ENCODE peak calls at places on chromosomes 11 and 22, in eight cellular contexts. One of them, this sample, is unnamed.

GRCh38 chr11:134333312-134333711 is 1.5 kb downstream of the GLB1L2 start:
- DNase-seq in MV-4-11: no peak
- DNase-seq in stomach: no peak
- DNase-seq in NCI-H1417: no peak
- DNase-seq in NCI-H1105: no peak
- DNase-seq in GM23248: peak; percentile 40
- DNase-seq in amygdala: no peak
- DNase-seq in spleen: no peak
- DNase-seq in this sample: no peak

GRCh38 chr11:66614073-66614472 is 2.4 kb upstream of the RBM14 start:
- DNase-seq in MV-4-11: no peak
- DNase-seq in stomach: no peak
- DNase-seq in NCI-H1417: no peak
- DNase-seq in NCI-H1105: no peak
- DNase-seq in GM23248: no peak
- DNase-seq in amygdala: no peak
- DNase-seq in spleen: no peak
- DNase-seq in this sample: no peak

GRCh38 chr11:84747871-84748270 is 879.3 kb downstream of the DLG2 start:
- DNase-seq in MV-4-11: no peak
- DNase-seq in stomach: no peak
- DNase-seq in NCI-H1417: no peak
- DNase-seq in NCI-H1105: no peak
- DNase-seq in GM23248: no peak
- DNase-seq in amygdala: no peak
- DNase-seq in spleen: no peak
- DNase-seq in this sample: no peak

GRCh38 chr11:119424775-119425174 is 1.8 kb upstream of the THY1 start:
- DNase-seq in MV-4-11: no peak
- DNase-seq in stomach: no peak
- DNase-seq in NCI-H1417: no peak
- DNase-seq in NCI-H1105: no peak
- DNase-seq in GM23248: no peak
- DNase-seq in amygdala: no peak
- DNase-seq in spleen: no peak
- DNase-seq in this sample: no peak

GRCh38 chr22:42939941-42940653 is 74.9 kb downstream of the PACSIN2 start:
- DNase-seq in MV-4-11: no peak
- DNase-seq in stomach: peak; percentile 69
- DNase-seq in NCI-H1417: peak; percentile 40
- DNase-seq in NCI-H1105: no peak
- DNase-seq in GM23248: peak; percentile 89
- DNase-seq in amygdala: no peak
- DNase-seq in spleen: no peak
- DNase-seq in this sample: no peak

GRCh38 chr11:112589132-112589531 is 328.5 kb upstream of the PLET1 start:
- DNase-seq in MV-4-11: no peak
- DNase-seq in stomach: no peak
- DNase-seq in NCI-H1417: no peak
- DNase-seq in NCI-H1105: no peak
- DNase-seq in GM23248: no peak
- DNase-seq in amygdala: no peak
- DNase-seq in spleen: no peak
- DNase-seq in this sample: no peak

GRCh38 chr22:36724836-36725235 is 21.3 kb upstream of the CACNG2 start:
- DNase-seq in MV-4-11: no peak
- DNase-seq in stomach: no peak
- DNase-seq in NCI-H1417: no peak
- DNase-seq in NCI-H1105: no peak
- DNase-seq in GM23248: no peak
- DNase-seq in amygdala: no peak
- DNase-seq in spleen: no peak
- DNase-seq in this sample: no peak

GRCh38 chr11:94151903-94152677 is 23.4 kb downstream of the PANX1 start:
- DNase-seq in MV-4-11: peak; percentile 55
- DNase-seq in stomach: peak; percentile 37
- DNase-seq in NCI-H1417: no peak
- DNase-seq in NCI-H1105: no peak
- DNase-seq in GM23248: peak; percentile 94
- DNase-seq in amygdala: no peak
- DNase-seq in spleen: no peak
- DNase-seq in this sample: no peak

GRCh38 chr22:29914165-29914564 is 31.2 kb downstream of the MTMR3 start:
- DNase-seq in MV-4-11: no peak
- DNase-seq in stomach: no peak
- DNase-seq in NCI-H1417: no peak
- DNase-seq in NCI-H1105: no peak
- DNase-seq in GM23248: peak; percentile 90
- DNase-seq in amygdala: no peak
- DNase-seq in spleen: no peak
- DNase-seq in this sample: no peak

GRCh38 chr22:46636221-46637002 is 16.2 kb downstream of the GRAMD4 start:
- DNase-seq in MV-4-11: no peak
- DNase-seq in stomach: no peak
- DNase-seq in NCI-H1417: no peak
- DNase-seq in NCI-H1105: no peak
- DNase-seq in GM23248: peak; percentile 14
- DNase-seq in amygdala: no peak
- DNase-seq in spleen: no peak
- DNase-seq in this sample: peak; percentile 53

GRCh38 chr11:45933131-45933821 is 10.8 kb downstream of the LARGE2 start:
- DNase-seq in MV-4-11: peak; percentile 95
- DNase-seq in stomach: peak; percentile 79
- DNase-seq in NCI-H1417: no peak
- DNase-seq in NCI-H1105: no peak
- DNase-seq in GM23248: peak; percentile 31
- DNase-seq in amygdala: no peak
- DNase-seq in spleen: peak; percentile 86
- DNase-seq in this sample: no peak

GRCh38 chr11:742156-742546 is 5.1 kb upstream of the TALDO1 start:
- DNase-seq in MV-4-11: no peak
- DNase-seq in stomach: no peak
- DNase-seq in NCI-H1417: no peak
- DNase-seq in NCI-H1105: no peak
- DNase-seq in GM23248: no peak
- DNase-seq in amygdala: no peak
- DNase-seq in spleen: no peak
- DNase-seq in this sample: no peak

GRCh38 chr11:100712618-100713017 is 25.5 kb downstream of the ARHGAP42 start:
- DNase-seq in MV-4-11: no peak
- DNase-seq in stomach: no peak
- DNase-seq in NCI-H1417: no peak
- DNase-seq in NCI-H1105: no peak
- DNase-seq in GM23248: no peak
- DNase-seq in amygdala: no peak
- DNase-seq in spleen: no peak
- DNase-seq in this sample: no peak

GRCh38 chr11:131692151-131692550 is 321.7 kb downstream of the NTM start:
- DNase-seq in MV-4-11: no peak
- DNase-seq in stomach: no peak
- DNase-seq in NCI-H1417: no peak
- DNase-seq in NCI-H1105: no peak
- DNase-seq in GM23248: peak; percentile 47
- DNase-seq in amygdala: no peak
- DNase-seq in spleen: no peak
- DNase-seq in this sample: no peak

GRCh38 chr11:14371249-14371648 is 12.3 kb upstream of the RRAS2 start:
- DNase-seq in MV-4-11: no peak
- DNase-seq in stomach: no peak
- DNase-seq in NCI-H1417: no peak
- DNase-seq in NCI-H1105: no peak
- DNase-seq in GM23248: no peak
- DNase-seq in amygdala: no peak
- DNase-seq in spleen: no peak
- DNase-seq in this sample: no peak

GRCh38 chr11:46668480-46669085 is 31.8 kb downstream of the ARHGAP1 start:
- DNase-seq in MV-4-11: no peak
- DNase-seq in stomach: no peak
- DNase-seq in NCI-H1417: no peak
- DNase-seq in NCI-H1105: no peak
- DNase-seq in GM23248: no peak
- DNase-seq in amygdala: no peak
- DNase-seq in spleen: no peak
- DNase-seq in this sample: no peak

GRCh38 chr22:43183496-43184263 is 3.3 kb downstream of the TTLL12 start:
- DNase-seq in MV-4-11: peak; percentile 81
- DNase-seq in stomach: no peak
- DNase-seq in NCI-H1417: no peak
- DNase-seq in NCI-H1105: no peak
- DNase-seq in GM23248: peak; percentile 44
- DNase-seq in amygdala: no peak
- DNase-seq in spleen: no peak
- DNase-seq in this sample: no peak

GRCh38 chr11:35632301-35632700 is 14.0 kb downstream of the FJX1 start:
- DNase-seq in MV-4-11: no peak
- DNase-seq in stomach: no peak
- DNase-seq in NCI-H1417: no peak
- DNase-seq in NCI-H1105: no peak
- DNase-seq in GM23248: peak; percentile 45
- DNase-seq in amygdala: no peak
- DNase-seq in spleen: no peak
- DNase-seq in this sample: no peak

GRCh38 chr11:86089659-86090058 is 20.8 kb upstream of the PICALM start:
- DNase-seq in MV-4-11: no peak
- DNase-seq in stomach: no peak
- DNase-seq in NCI-H1417: no peak
- DNase-seq in NCI-H1105: no peak
- DNase-seq in GM23248: peak; percentile 51
- DNase-seq in amygdala: no peak
- DNase-seq in spleen: no peak
- DNase-seq in this sample: no peak

GRCh38 chr22:38075961-38076360 is 8.0 kb downstream of the SLC16A8 start:
- DNase-seq in MV-4-11: no peak
- DNase-seq in stomach: no peak
- DNase-seq in NCI-H1417: no peak
- DNase-seq in NCI-H1105: no peak
- DNase-seq in GM23248: no peak
- DNase-seq in amygdala: no peak
- DNase-seq in spleen: no peak
- DNase-seq in this sample: no peak

GRCh38 chr11:47566166-47566546 is 757 bp downstream of the PTPMT1 start:
- DNase-seq in MV-4-11: peak; percentile 20
- DNase-seq in stomach: peak; percentile 35
- DNase-seq in NCI-H1417: no peak
- DNase-seq in NCI-H1105: no peak
- DNase-seq in GM23248: peak; percentile 43
- DNase-seq in amygdala: no peak
- DNase-seq in spleen: peak; percentile 73
- DNase-seq in this sample: peak; percentile 25

GRCh38 chr11:74783241-74783871 is 34.7 kb downstream of the RNF169 start:
- DNase-seq in MV-4-11: peak; percentile 96
- DNase-seq in stomach: no peak
- DNase-seq in NCI-H1417: no peak
- DNase-seq in NCI-H1105: no peak
- DNase-seq in GM23248: peak; percentile 79
- DNase-seq in amygdala: no peak
- DNase-seq in spleen: no peak
- DNase-seq in this sample: no peak

GRCh38 chr11:126149759-126150236 is 61.7 kb downstream of the RPUSD4 start:
- DNase-seq in MV-4-11: peak; percentile 64
- DNase-seq in stomach: no peak
- DNase-seq in NCI-H1417: no peak
- DNase-seq in NCI-H1105: no peak
- DNase-seq in GM23248: no peak
- DNase-seq in amygdala: no peak
- DNase-seq in spleen: peak; percentile 71
- DNase-seq in this sample: no peak

GRCh38 chr11:95076416-95076815 is 9.7 kb downstream of the SRSF8 start:
- DNase-seq in MV-4-11: peak; percentile 62
- DNase-seq in stomach: peak; percentile 67
- DNase-seq in NCI-H1417: no peak
- DNase-seq in NCI-H1105: no peak
- DNase-seq in GM23248: peak; percentile 35
- DNase-seq in amygdala: no peak
- DNase-seq in spleen: no peak
- DNase-seq in this sample: no peak

GRCh38 chr11:97702948-97703347 is 1313.1 kb downstream of the JRKL start:
- DNase-seq in MV-4-11: no peak
- DNase-seq in stomach: no peak
- DNase-seq in NCI-H1417: no peak
- DNase-seq in NCI-H1105: no peak
- DNase-seq in GM23248: no peak
- DNase-seq in amygdala: no peak
- DNase-seq in spleen: no peak
- DNase-seq in this sample: no peak

GRCh38 chr11:85787168-85787567 is 23.8 kb downstream of the SYTL2 start:
- DNase-seq in MV-4-11: no peak
- DNase-seq in stomach: no peak
- DNase-seq in NCI-H1417: no peak
- DNase-seq in NCI-H1105: no peak
- DNase-seq in GM23248: no peak
- DNase-seq in amygdala: no peak
- DNase-seq in spleen: no peak
- DNase-seq in this sample: no peak

GRCh38 chr11:104254347-104254746 is 90.4 kb upstream of the PDGFD start:
- DNase-seq in MV-4-11: peak; percentile 47
- DNase-seq in stomach: peak; percentile 34
- DNase-seq in NCI-H1417: peak; percentile 17
- DNase-seq in NCI-H1105: no peak
- DNase-seq in GM23248: peak; percentile 4
- DNase-seq in amygdala: no peak
- DNase-seq in spleen: no peak
- DNase-seq in this sample: peak; percentile 85

GRCh38 chr22:45064313-45065268 is 54.8 kb upstream of the PHF21B start:
- DNase-seq in MV-4-11: peak; percentile 21
- DNase-seq in stomach: no peak
- DNase-seq in NCI-H1417: no peak
- DNase-seq in NCI-H1105: no peak
- DNase-seq in GM23248: peak; percentile 91
- DNase-seq in amygdala: no peak
- DNase-seq in spleen: no peak
- DNase-seq in this sample: no peak

GRCh38 chr11:131300304-131300703 is 70.1 kb upstream of the NTM start:
- DNase-seq in MV-4-11: no peak
- DNase-seq in stomach: no peak
- DNase-seq in NCI-H1417: no peak
- DNase-seq in NCI-H1105: no peak
- DNase-seq in GM23248: peak; percentile 16
- DNase-seq in amygdala: no peak
- DNase-seq in spleen: no peak
- DNase-seq in this sample: no peak

GRCh38 chr11:18005376-18006129 is 7.3 kb downstream of the SERGEF start:
- DNase-seq in MV-4-11: peak; percentile 68
- DNase-seq in stomach: no peak
- DNase-seq in NCI-H1417: no peak
- DNase-seq in NCI-H1105: no peak
- DNase-seq in GM23248: no peak
- DNase-seq in amygdala: no peak
- DNase-seq in spleen: no peak
- DNase-seq in this sample: no peak

GRCh38 chr11:122706261-122706660 is 50.7 kb downstream of the UBASH3B start:
- DNase-seq in MV-4-11: no peak
- DNase-seq in stomach: no peak
- DNase-seq in NCI-H1417: no peak
- DNase-seq in NCI-H1105: no peak
- DNase-seq in GM23248: peak; percentile 76
- DNase-seq in amygdala: no peak
- DNase-seq in spleen: no peak
- DNase-seq in this sample: no peak

GRCh38 chr22:25354456-25354855 is 135.0 kb downstream of the CRYBB2 start:
- DNase-seq in MV-4-11: no peak
- DNase-seq in stomach: no peak
- DNase-seq in NCI-H1417: no peak
- DNase-seq in NCI-H1105: no peak
- DNase-seq in GM23248: no peak
- DNase-seq in amygdala: no peak
- DNase-seq in spleen: peak; percentile 43
- DNase-seq in this sample: no peak

GRCh38 chr11:5610446-5610845 is 14.0 kb downstream of the TRIM6 start:
- DNase-seq in MV-4-11: peak; percentile 15
- DNase-seq in stomach: no peak
- DNase-seq in NCI-H1417: no peak
- DNase-seq in NCI-H1105: no peak
- DNase-seq in GM23248: no peak
- DNase-seq in amygdala: no peak
- DNase-seq in spleen: no peak
- DNase-seq in this sample: no peak

GRCh38 chr11:123745764-123746451 is 4.4 kb upstream of the ZNF202 start:
- DNase-seq in MV-4-11: no peak
- DNase-seq in stomach: no peak
- DNase-seq in NCI-H1417: no peak
- DNase-seq in NCI-H1105: no peak
- DNase-seq in GM23248: no peak
- DNase-seq in amygdala: no peak
- DNase-seq in spleen: no peak
- DNase-seq in this sample: no peak

This sample was measured in WTC11.